ENCODE peak calls at places on chromosomes 11 and 22, in five cellular contexts. G is trophoblast cell, N is H9, P is H1, E is mesenchymal stem cell. H is an unnamed sample.

GRCh38 chr11:118364956-118365615 is 5.7 kb downstream of the UBE4A start:
- DNase-seq in P (no peak), N (no peak), G (no peak), E (no peak), H (no peak)

GRCh38 chr11:103735497-103736032 is 300.9 kb upstream of the DDI1 start:
- DNase-seq in P (no peak), N (no peak), G (no peak), E (peak; percentile 31), H (no peak)

GRCh38 chr11:2519879-2520735 is 75.3 kb downstream of the KCNQ1 start:
- DNase-seq in N (peak; percentile 13), E (no peak), P (no peak), G (no peak), H (no peak)

GRCh38 chr11:70204466-70204799 is 1.3 kb downstream of the FADD start:
- DNase-seq in N (no peak), G (no peak), P (no peak), E (no peak), H (no peak)

GRCh38 chr11:104736503-104736902 is 161.8 kb downstream of the CASP12 start:
- DNase-seq in E (no peak), P (no peak), N (no peak), G (no peak), H (no peak)

GRCh38 chr11:3135491-3136440 is 29.3 kb downstream of the OSBPL5 start:
- DNase-seq in P (no peak), G (no peak), N (peak; percentile 69), E (no peak), H (peak; percentile 55)

GRCh38 chr11:102776454-102776853 is 4.0 kb downstream of the MMP10 start:
- DNase-seq in P (no peak), G (peak; percentile 95), E (no peak), N (no peak), H (no peak)

GRCh38 chr11:1073261-1073724 is 1.4 kb upstream of the MUC2 start:
- DNase-seq in N (no peak), E (no peak), P (no peak), G (no peak), H (no peak)

GRCh38 chr22:37485714-37486223 is 415 bp downstream of the MFNG start:
- DNase-seq in E (no peak), P (no peak), G (no peak), N (no peak), H (no peak)

GRCh38 chr22:44733426-44734106 is 18.8 kb upstream of the ARHGAP8 start:
- DNase-seq in N (no peak), G (no peak), P (no peak), E (no peak), H (no peak)

GRCh38 chr22:36328635-36329216 is 59.0 kb downstream of the MYH9 start:
- DNase-seq in E (peak; percentile 97), G (peak; percentile 90), N (no peak), P (no peak), H (no peak)

GRCh38 chr11:132744771-132745170 is 787.5 kb downstream of the OPCML start:
- DNase-seq in N (no peak), G (no peak), P (no peak), E (peak; percentile 1), H (no peak)

GRCh38 chr11:65477271-65478029 is 21.4 kb upstream of the MALAT1 start:
- DNase-seq in G (peak; percentile 98), N (peak; percentile 95), P (no peak), E (peak; percentile 95), H (peak; percentile 81)

GRCh38 chr11:15714641-15715399 is 600.1 kb downstream of the INSC start:
- DNase-seq in G (no peak), P (no peak), E (peak; percentile 37), N (no peak), H (no peak)

GRCh38 chr22:22702159-22702873 is 57.9 kb downstream of the GGTLC2 start:
- DNase-seq in E (no peak), G (no peak), N (peak; percentile 58), P (no peak), H (no peak)

GRCh38 chr22:22705328-22706100 is 61.1 kb downstream of the GGTLC2 start:
- DNase-seq in P (no peak), G (no peak), N (peak; percentile 4), E (no peak), H (no peak)

GRCh38 chr22:22702874-22703570 is 58.6 kb downstream of the GGTLC2 start:
- DNase-seq in E (no peak), G (no peak), N (no peak), P (no peak), H (no peak)

GRCh38 chr22:22703715-22704114 is 59.3 kb downstream of the GGTLC2 start:
- DNase-seq in P (no peak), N (no peak), G (no peak), E (no peak), H (no peak)

GRCh38 chr22:22704156-22704946 is 59.9 kb downstream of the GGTLC2 start:
- DNase-seq in E (no peak), G (no peak), P (no peak), N (peak; percentile 5), H (no peak)
- H2BK12ac ChIP-seq in E (no peak overlapping the region), G (no peak overlapping the region), P (no peak overlapping the region), N (no peak overlapping the region), H (no peak overlapping the region)

DNA sequence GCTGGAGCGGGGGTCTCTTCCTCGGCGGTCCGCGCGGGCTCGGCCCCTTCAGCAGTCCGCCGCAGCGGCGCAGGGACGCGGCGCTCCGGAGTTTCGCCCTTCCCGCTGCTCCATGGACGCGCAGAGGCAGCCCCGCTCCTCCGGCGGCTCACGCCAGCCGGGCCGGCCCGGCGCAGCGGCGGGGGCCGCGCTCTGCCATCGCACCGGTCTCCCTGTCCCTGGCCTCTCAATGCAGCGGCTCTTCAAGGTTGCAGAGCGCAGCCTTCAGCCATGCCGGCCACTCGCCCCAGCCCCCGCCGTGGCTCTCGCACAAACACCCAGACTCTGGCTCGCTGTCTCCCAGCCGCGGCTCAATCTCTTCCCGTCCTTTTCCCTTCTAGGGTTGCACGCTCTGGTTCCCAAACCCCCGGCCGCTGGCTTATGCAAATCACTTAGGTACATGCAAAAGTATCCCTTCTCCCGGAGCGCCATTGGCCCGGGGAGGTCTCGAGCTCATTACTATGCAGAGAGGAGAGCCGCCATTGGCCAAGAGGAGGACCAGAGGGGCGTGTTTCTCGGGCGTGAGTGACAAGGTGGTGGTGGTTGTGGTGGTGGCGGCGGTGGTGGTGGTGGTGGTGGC is at the start of gene LGR4:
- DNase-seq in E (peak; percentile 97), G (peak; percentile 98), N (peak; percentile 99), P (peak; percentile 97), H (peak; percentile 96)
- H3K18ac ChIP-seq in E (peak within 1 kb of the TSS; percentile 96), G (peak within 1 kb of the TSS; percentile 64), N (peak within 1 kb of the TSS; percentile 24), P (peak within 1 kb of the TSS; percentile 96), H (peak within 1 kb of the TSS; percentile 97)

GRCh38 chr22:48555606-48556005 is 1272.1 kb downstream of the BRD1 start:
- DNase-seq in G (no peak), P (no peak), N (no peak), E (no peak), H (no peak)
- H2BK5ac ChIP-seq in G (no peak overlapping the region), P (no peak overlapping the region), N (no peak overlapping the region), E (no peak overlapping the region), H (peak overlapping the region; percentile 66)

GRCh38 chr22:47249370-47249928 is 487.0 kb downstream of the TBC1D22A start:
- DNase-seq in E (no peak), N (no peak), G (no peak), P (no peak), H (no peak)

GRCh38 chr22:47247609-47248240 is 485.3 kb downstream of the TBC1D22A start:
- DNase-seq in E (no peak), P (no peak), N (no peak), G (no peak), H (no peak)

GRCh38 chr22:47251911-47252310 is 489.5 kb downstream of the TBC1D22A start:
- DNase-seq in G (no peak), N (no peak), P (no peak), E (no peak), H (no peak)

GRCh38 chr22:47248925-47249324 is 486.5 kb downstream of the TBC1D22A start:
- DNase-seq in P (no peak), E (no peak), N (no peak), G (no peak), H (no peak)

DNA sequence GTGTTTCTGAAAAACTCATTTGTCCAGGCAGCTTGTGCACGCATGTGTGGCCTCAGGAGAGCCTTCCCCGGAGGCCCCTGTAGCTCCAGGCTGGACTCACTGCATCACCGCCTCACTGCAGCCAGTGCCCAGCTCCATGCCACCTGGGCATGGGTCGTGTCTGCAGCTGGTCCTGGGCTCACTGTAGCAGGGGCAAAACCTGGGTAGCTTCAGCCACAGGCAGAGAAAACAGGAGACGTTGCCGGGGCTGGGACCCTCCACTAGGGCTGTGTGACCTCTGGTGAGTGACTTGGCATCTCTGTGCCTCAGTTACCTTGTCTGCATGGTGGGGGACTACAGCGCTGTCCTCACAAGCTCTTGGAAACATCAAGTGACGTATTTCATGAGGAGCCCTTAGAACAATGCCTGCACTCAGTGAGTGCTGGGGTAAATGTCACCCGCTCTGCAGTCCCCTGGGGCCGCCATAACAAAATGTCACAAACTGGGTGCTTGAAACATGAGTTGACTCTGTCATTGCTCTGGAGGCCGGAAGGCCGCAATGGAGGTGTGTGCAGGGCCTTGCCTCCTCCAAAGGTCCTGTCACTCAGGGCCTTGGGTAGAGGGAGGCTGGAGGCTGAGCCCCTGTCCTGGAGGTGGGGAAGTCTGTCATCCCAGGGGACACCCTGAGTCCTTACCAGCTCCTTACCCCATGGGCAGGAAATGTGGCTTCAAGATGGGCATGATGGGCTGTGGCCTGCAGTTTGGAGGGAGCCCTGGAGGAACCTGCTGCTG is 488.7 kb downstream of the TBC1D22A start:
- DNase-seq in N (no peak), G (no peak), E (no peak), P (no peak), H (no peak)
- H2BK12ac ChIP-seq in N (no peak overlapping the region), G (no peak overlapping the region), E (no peak overlapping the region), P (no peak overlapping the region), H (no peak overlapping the region)

DNA sequence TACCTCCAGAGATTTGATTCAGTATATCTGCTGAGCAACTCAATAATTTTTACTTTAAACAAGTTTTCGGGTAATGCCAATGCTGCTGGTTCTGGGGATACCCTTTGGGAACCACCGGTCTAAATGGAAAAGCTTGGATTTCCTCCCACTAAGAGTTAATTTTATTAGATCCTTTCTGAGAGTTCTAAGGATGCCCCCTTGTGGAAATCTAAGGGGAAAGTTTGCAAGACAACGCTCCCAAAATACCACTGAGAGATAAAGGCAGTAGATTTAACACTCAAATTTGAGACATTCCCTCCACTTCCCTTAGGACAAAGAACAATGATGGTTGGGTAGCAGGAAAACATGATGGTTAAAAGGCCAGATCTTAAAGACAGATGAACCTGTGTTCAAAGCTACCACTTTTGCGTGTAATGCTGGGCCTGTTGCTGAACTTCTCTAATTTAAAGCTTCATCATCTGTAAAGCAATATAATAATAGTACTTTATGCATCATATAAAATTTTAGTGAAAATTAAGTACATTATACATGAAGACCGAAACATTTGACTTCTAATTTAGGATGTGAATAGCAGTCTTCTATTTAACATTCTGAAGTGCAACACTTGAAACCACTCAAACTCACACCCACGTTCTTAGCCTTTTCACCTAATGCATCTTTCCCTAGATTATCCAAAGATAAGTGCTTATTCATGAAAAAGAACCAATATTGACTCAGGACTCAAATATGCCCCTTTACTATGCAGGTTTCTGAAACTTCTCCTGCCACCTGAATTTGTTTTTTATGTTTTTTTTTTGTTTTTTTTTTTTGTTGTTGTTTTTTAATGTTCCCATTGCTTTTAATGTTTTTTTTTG is 110.1 kb upstream of the LUZP2 start:
- DNase-seq in G (peak; percentile 26), E (peak; percentile 55), P (peak; percentile 10), N (no peak), H (no peak)
- H3K18ac ChIP-seq in G (no peak overlapping the region), E (no peak overlapping the region), P (no peak overlapping the region), N (no peak overlapping the region), H (no peak overlapping the region)

GRCh38 chr22:50303848-50304527 is 3.5 kb downstream of the PLXNB2 start:
- DNase-seq in N (peak; percentile 77), G (peak; percentile 99), E (no peak), P (no peak), H (no peak)
- H2BK5ac ChIP-seq in N (no peak overlapping the region), G (no peak overlapping the region), E (peak overlapping the region; percentile 71), P (peak overlapping the region; percentile 9), H (no peak overlapping the region)

H was measured in neuronal stem cell.